ENCODE peak calls at places on chromosomes 6 and 20, in six cellular contexts. Z, C, U, Q, S and T are unnamed samples.

GRCh38 chr6:170446841-170447560 is 106.1 kb downstream of the PSMB1 start:
- DNase-seq in S (no peak), Q (no peak), C (no peak), Z (no peak), U (peak; percentile 52), T (no peak)

GRCh38 chr6:108779521-108779920 is 68.7 kb upstream of the ARMC2 start:
- DNase-seq in C (no peak), U (no peak), S (no peak), Z (no peak), Q (no peak), T (no peak)

GRCh38 chr20:25063981-25064380 is 6.0 kb upstream of the ACSS1 start:
- DNase-seq in U (peak; percentile 41), Z (no peak), C (no peak), Q (no peak), S (no peak), T (no peak)

GRCh38 chr6:112563368-112563767 is 216.2 kb downstream of the RFPL4B start:
- DNase-seq in U (no peak), Z (no peak), Q (no peak), S (no peak), C (peak; percentile 57), T (no peak)

GRCh38 chr6:33798343-33798848 is 5.4 kb downstream of the MLN start:
- DNase-seq in U (no peak), S (no peak), Z (no peak), Q (no peak), C (no peak), T (no peak)

GRCh38 chr6:105259912-105260889 is 80.4 kb upstream of the POPDC3 start:
- DNase-seq in C (no peak), S (no peak), Z (peak; percentile 24), Q (no peak), U (no peak), T (no peak)

GRCh38 chr6:150517175-150517574 is 82.5 kb upstream of the PLEKHG1 start:
- DNase-seq in U (no peak), Q (no peak), Z (no peak), S (no peak), C (no peak), T (no peak)

GRCh38 chr20:31573555-31574295 is 31.4 kb upstream of the ID1 start:
- DNase-seq in C (no peak), Q (peak; percentile 38), U (no peak), S (no peak), Z (no peak), T (no peak)

GRCh38 chr6:157990321-157991066 is 8.8 kb downstream of the SYNJ2 start:
- DNase-seq in S (no peak), Q (no peak), U (peak; percentile 58), C (no peak), Z (no peak), T (no peak)

GRCh38 chr6:169935348-169935718 is 183.9 kb downstream of the ERMARD start:
- DNase-seq in U (no peak), Q (no peak), C (no peak), S (no peak), Z (no peak), T (no peak)

GRCh38 chr6:72968704-72969103 is 256.6 kb downstream of the KHDC1L start:
- DNase-seq in Z (no peak), S (no peak), C (no peak), Q (no peak), U (no peak), T (no peak)

GRCh38 chr20:16240355-16240754 is 332.9 kb downstream of the KIF16B start:
- DNase-seq in U (no peak), Q (no peak), C (no peak), S (no peak), Z (no peak), T (no peak)

GRCh38 chr20:61053487-61054277 is 198.4 kb upstream of the CDH4 start:
- DNase-seq in C (no peak), S (no peak), Z (no peak), U (no peak), Q (no peak), T (no peak)

GRCh38 chr6:155100087-155100486 is 105.0 kb downstream of the TIAM2 start:
- DNase-seq in Q (no peak), U (no peak), Z (peak; percentile 56), C (no peak), S (no peak), T (no peak)

GRCh38 chr6:21722488-21722887 is 128.9 kb downstream of the SOX4 start:
- DNase-seq in U (no peak), S (no peak), Z (no peak), C (no peak), Q (no peak), T (no peak)

GRCh38 chr20:46408281-46408731 is 1.9 kb upstream of the ELMO2 start:
- DNase-seq in Q (no peak), S (no peak), Z (no peak), C (no peak), U (no peak), T (no peak)

GRCh38 chr20:46406200-46406985 is at the start of gene ELMO2:
- DNase-seq in C (peak; percentile 97), U (peak; percentile 98), Z (peak; percentile 98), S (peak; percentile 98), Q (peak; percentile 99), T (peak; percentile 92)

GRCh38 chr20:46406986-46407670 is 713 bp upstream of the ELMO2 start:
- DNase-seq in Q (peak; percentile 81), S (peak; percentile 84), Z (peak; percentile 43), U (peak; percentile 89), C (peak; percentile 18), T (peak; percentile 71)

GRCh38 chr20:46411637-46412036 is 5.2 kb upstream of the ELMO2 start:
- DNase-seq in Z (no peak), U (no peak), C (no peak), S (no peak), Q (no peak), T (no peak)

DNA sequence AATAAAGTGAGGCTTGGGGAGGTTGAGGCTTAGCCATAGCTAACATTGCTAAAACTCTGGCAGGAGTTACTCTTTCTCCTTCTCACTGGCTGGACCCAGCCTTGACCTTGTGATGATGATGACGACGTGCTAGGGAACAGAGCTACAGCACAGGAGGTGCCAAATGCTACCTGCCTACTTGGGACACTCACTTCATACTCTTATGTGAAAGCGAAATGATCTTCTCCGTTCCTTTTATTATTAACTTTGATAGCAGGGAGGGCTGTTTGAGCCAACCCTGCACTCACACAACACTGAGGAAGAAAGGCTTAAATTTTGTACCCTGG is 1.2 kb upstream of the ELMO2 start:
- DNase-seq in Q (no peak), S (no peak), Z (no peak), U (no peak), C (no peak), T (no peak)
- H3K4me3 ChIP-seq in Q (no peak overlapping the region), S (no peak overlapping the region), Z (no peak overlapping the region), U (no peak overlapping the region), C (no peak overlapping the region), T (no peak overlapping the region)

DNA sequence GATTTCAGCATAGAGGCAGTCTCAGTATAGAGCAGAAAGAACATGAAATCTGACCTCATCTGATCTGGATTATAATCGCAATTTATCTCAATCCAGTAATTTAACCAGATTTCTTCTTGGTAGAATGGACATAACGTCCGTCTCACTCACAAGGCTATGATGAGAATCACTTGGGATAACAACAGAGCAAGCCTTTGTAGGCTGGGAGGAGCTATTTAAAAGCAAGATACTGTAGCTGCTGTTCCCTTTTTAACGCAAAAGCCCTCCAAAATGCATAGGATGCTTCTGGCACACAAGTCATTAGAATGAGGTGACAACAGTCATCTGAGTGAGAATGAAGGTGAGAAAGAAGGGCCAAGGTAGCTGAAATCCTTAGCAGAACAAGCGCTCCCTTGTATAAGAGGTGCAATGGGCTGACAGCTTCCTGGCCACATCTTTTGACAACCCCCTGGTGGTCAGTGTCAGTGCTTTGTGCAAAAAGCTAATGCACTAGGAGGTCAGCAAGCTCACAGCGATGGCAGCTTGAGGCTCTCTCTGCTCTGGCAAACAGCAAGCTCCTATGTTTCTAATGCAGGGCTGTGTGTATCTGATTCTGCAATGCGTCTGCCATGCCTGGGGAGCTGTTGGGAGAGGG is 16.4 kb downstream of the METTL24 start:
- DNase-seq in Q (peak; percentile 32), U (no peak), C (peak; percentile 53), Z (no peak), S (no peak), T (no peak)
- TF ChIP-seq CTCF in Q (no peak), U (peak; percentile 15), C (peak; percentile 67), Z (peak; percentile 22), S (no peak), T (peak; percentile 38)

DNA sequence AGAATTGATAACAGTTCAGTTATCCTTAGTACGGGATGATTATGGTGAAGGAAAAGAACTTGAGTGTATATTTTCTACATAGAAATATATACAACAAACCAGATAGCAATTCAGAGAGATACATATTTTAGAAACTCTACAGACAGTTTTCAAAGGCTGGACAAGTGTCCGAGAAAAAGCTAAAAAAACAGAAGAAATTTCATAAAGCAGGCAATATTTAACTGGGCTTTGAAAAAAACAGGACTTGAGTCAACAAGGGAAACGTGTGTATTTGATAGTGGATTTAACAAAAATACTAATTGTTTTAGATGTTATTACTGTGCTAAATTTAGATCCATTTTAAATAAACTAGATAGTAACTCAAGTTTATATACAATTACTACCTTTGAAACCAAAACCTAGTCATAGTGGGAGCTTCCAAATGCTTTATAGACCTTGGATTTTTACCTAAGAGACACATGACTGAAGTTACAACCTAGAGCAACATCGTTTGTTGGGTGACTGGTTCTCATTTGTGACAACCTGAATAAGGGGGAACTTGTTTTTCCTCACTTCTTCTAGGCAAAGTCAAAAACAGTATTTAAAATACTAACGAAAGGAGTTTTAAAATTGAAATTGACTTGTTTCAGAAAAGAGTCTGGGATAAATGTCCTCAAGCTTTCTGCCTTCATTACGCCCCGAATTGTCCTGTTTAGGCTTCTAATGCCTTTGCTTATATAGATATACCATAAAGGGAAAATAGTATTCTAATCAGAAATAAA is 116.7 kb upstream of the PRSS16 start:
- DNase-seq in C (no peak), Z (no peak), U (no peak), Q (no peak), S (no peak), T (no peak)
- H3K4me3 ChIP-seq in C (peak overlapping the region; percentile 58), Z (peak overlapping the region; percentile 25), U (peak overlapping the region; percentile 56), Q (no peak overlapping the region), S (peak overlapping the region; percentile 63), T (peak overlapping the region; percentile 69)

DNA sequence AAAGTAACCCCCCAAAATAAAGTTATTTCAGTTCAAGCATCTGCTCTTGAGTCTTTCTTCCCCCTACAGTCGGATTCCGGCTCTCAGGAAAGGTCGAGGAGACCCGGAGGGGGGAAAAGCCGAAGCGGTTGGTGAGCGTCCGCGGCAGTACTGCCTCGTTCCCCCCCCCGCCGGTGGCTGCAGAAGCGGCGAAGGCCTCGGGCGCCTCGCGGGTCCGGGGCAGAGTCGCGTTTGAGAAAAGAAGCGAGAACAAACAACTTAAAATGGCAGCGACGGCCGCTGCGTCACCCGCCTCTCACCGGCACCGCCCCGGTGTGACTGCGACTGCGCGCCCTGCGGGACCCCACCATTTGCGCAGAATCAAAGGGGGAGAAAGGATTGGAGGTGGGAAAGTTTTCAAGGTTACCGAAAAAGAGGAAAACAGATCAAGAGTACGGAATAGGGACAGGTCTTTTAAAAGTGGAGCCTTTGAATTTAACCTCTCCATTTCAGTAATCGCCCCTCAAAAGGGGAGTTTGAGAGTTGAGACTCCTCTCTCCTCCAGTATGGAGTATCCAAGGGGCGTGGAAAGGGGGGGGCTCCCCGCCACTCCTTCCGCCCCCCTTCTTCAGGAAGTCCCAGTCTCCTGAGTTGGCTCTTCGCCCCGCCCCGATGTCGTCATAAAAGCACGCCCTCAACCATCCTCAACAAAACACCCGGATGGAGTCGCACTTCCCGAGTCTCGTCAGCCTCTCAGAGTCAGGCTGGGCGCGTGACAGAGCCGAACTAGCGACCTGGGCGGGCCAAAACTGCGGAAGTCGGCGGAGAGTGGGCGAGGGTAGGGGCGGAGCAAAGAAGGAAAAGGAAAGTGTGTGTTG is 1.9 kb upstream of the C6orf62 start:
- DNase-seq in Z (peak; percentile 100), Q (peak; percentile 100), S (peak; percentile 100), C (peak; percentile 100), U (peak; percentile 100), T (peak; percentile 96)
- TF ChIP-seq CTCF in Z (no peak), Q (no peak), S (peak; percentile 32), C (no peak), U (no peak), T (no peak)